ENCODE peak calls at places on chromosomes 6 and 20, in seven cellular contexts. M is activated CD8-positive, alpha-beta memory T cell treated with anti-CD3 and anti-CD28 coated beads, Interleukin-2, amount 50 U/mL, for 4 hours; O is NCI-H774; L is substantia nigra; T is activated CD4-positive, CD25-positive, alpha-beta regulatory T cell; H is EH; P is ecto neural progenitor cell. A is an unnamed sample.

GRCh38 chr6:166005846-166006592 is 161.6 kb downstream of the TBXT start:
- DNase-seq in M (no peak), O (peak), L (peak), T (no peak), H (peak), P (no peak), A (no peak)

GRCh38 chr6:20117474-20117873 is 94.8 kb downstream of the MBOAT1 start:
- DNase-seq in M (no peak), O (no peak), L (no peak), T (no peak), H (peak), P (no peak), A (no peak)

GRCh38 chr20:34105978-34106675 is 5.9 kb downstream of the EIF2S2 start:
- DNase-seq in M (no peak), O (no peak), L (no peak), T (no peak), H (no peak), P (no peak), A (no peak)

GRCh38 chr6:111207141-111207858 is 120.0 kb downstream of the SLC16A10 start:
- DNase-seq in M (no peak), O (no peak), L (no peak), T (no peak), H (no peak), P (no peak), A (no peak)

GRCh38 chr6:17012421-17013225 is 89.2 kb upstream of the STMND1 start:
- DNase-seq in M (no peak), O (no peak), L (no peak), T (no peak), H (peak), P (peak), A (no peak)

GRCh38 chr6:147135211-147135672 is 69.0 kb upstream of the STXBP5 start:
- DNase-seq in M (no peak), O (no peak), L (no peak), T (no peak), H (peak), P (no peak), A (no peak)

GRCh38 chr6:2127484-2127911 is 117.9 kb downstream of the GMDS start:
- DNase-seq in M (peak), O (no peak), L (no peak), T (peak), H (no peak), P (no peak), A (no peak)

GRCh38 chr6:4125933-4126864 is 9.2 kb downstream of the ECI2 start:
- DNase-seq in M (no peak), O (no peak), L (no peak), T (no peak), H (peak), P (no peak), A (no peak)

GRCh38 chr6:37657117-37657886 is 40.4 kb downstream of the MDGA1 start:
- DNase-seq in M (no peak), O (no peak), L (no peak), T (no peak), H (peak), P (no peak), A (no peak)

GRCh38 chr6:16028966-16029365 is 99.9 kb upstream of the MYLIP start:
- DNase-seq in M (no peak), O (no peak), L (no peak), T (no peak), H (no peak), P (no peak), A (no peak)

GRCh38 chr20:22428051-22428450 is 156.3 kb downstream of the FOXA2 start:
- DNase-seq in M (no peak), O (no peak), L (no peak), T (no peak), H (no peak), P (no peak), A (no peak)

GRCh38 chr6:157690441-157691210 is 132.4 kb upstream of the SNX9 start:
- DNase-seq in M (no peak), O (no peak), L (no peak), T (no peak), H (no peak), P (no peak), A (no peak)

GRCh38 chr20:41364236-41364855 is 2.3 kb downstream of the EMILIN3 start:
- DNase-seq in M (no peak), O (no peak), L (no peak), T (no peak), H (no peak), P (no peak), A (no peak)

GRCh38 chr6:157436200-157436943 is 55.4 kb downstream of the ZDHHC14 start:
- DNase-seq in M (no peak), O (no peak), L (no peak), T (no peak), H (no peak), P (no peak), A (no peak)

GRCh38 chr6:163457637-163458561 is 43.4 kb downstream of the QKI start:
- DNase-seq in M (no peak), O (no peak), L (no peak), T (no peak), H (peak), P (no peak), A (no peak)

GRCh38 chr6:135419162-135419561 is 78.4 kb downstream of the AHI1 start:
- DNase-seq in M (no peak), O (no peak), L (no peak), T (no peak), H (peak), P (no peak), A (no peak)

GRCh38 chr20:37414636-37415035 is 68.7 kb downstream of the SRC start:
- DNase-seq in M (no peak), O (no peak), L (no peak), T (no peak), H (no peak), P (no peak), A (no peak)

GRCh38 chr6:57069228-57069627 is 20.8 kb upstream of the ZNF451 start:
- DNase-seq in M (no peak), O (no peak), L (no peak), T (no peak), H (no peak), P (no peak), A (no peak)